ENCODE peak calls at places on chromosome 17, in four cellular contexts. One of them, this sample, is unnamed.

GRCh38 chr17:12256380-12256995 is 235.8 kb downstream of the MAP2K4 start:
- DNase-seq in GM12891: peak
- DNase-seq in breast epithelium: no peak
- DNase-seq in H1: no peak
- DNase-seq in this sample: no peak

GRCh38 chr17:6823011-6823442 is 8.5 kb downstream of the TEKT1 start:
- DNase-seq in breast epithelium: no peak
- DNase-seq in GM12891: no peak
- DNase-seq in H1: no peak
- DNase-seq in this sample: no peak

GRCh38 chr17:77061711-77062110 is 79.1 kb upstream of the SEC14L1 start:
- DNase-seq in breast epithelium: no peak
- DNase-seq in GM12891: no peak
- DNase-seq in H1: no peak
- DNase-seq in this sample: no peak

GRCh38 chr17:5468075-5468473 is 708 bp downstream of the DHX33 start:
- DNase-seq in breast epithelium: no peak
- DNase-seq in H1: no peak
- DNase-seq in GM12891: no peak
- DNase-seq in this sample: no peak

GRCh38 chr17:58324409-58325288 is 3.9 kb downstream of the TSPOAP1 start:
- DNase-seq in GM12891: no peak
- DNase-seq in breast epithelium: peak
- DNase-seq in H1: peak
- DNase-seq in this sample: no peak

GRCh38 chr17:64186171-64187092 is 56.5 kb upstream of the ERN1 start:
- DNase-seq in H1: no peak
- DNase-seq in GM12891: no peak
- DNase-seq in breast epithelium: no peak
- DNase-seq in this sample: no peak

GRCh38 chr17:58344047-58344790 is 7.8 kb downstream of the SUPT4H1 start:
- DNase-seq in breast epithelium: no peak
- DNase-seq in H1: no peak
- DNase-seq in GM12891: peak
- DNase-seq in this sample: no peak

GRCh38 chr17:48307814-48308411 is 122.1 kb downstream of the SKAP1 start:
- DNase-seq in GM12891: no peak
- DNase-seq in H1: no peak
- DNase-seq in breast epithelium: no peak
- DNase-seq in this sample: no peak

GRCh38 chr17:56594528-56595418 is 1.3 kb downstream of the NOG start:
- DNase-seq in H1: peak
- DNase-seq in breast epithelium: no peak
- DNase-seq in GM12891: peak
- DNase-seq in this sample: no peak

GRCh38 chr17:56914641-56915263 is 903 bp upstream of the TRIM25 start:
- DNase-seq in GM12891: no peak
- DNase-seq in breast epithelium: no peak
- DNase-seq in H1: no peak
- DNase-seq in this sample: no peak

GRCh38 chr17:3659541-3660111 is 8.8 kb downstream of the TAX1BP3 start:
- DNase-seq in H1: no peak
- DNase-seq in GM12891: no peak
- DNase-seq in breast epithelium: peak
- DNase-seq in this sample: no peak

GRCh38 chr17:42122371-42123303 is at the start of gene HSPB9:
- DNase-seq in GM12891: no peak
- DNase-seq in H1: peak
- DNase-seq in breast epithelium: no peak
- DNase-seq in this sample: no peak
- TF ChIP-seq POLR2AphosphoS5 in GM12891: no peak
- TF ChIP-seq POLR2AphosphoS5 in H1: no peak
- TF ChIP-seq POLR2AphosphoS5 in breast epithelium: no peak
- TF ChIP-seq POLR2AphosphoS5 in this sample: no peak

GRCh38 chr17:44922136-44922535 is 6.8 kb upstream of the GFAP start:
- DNase-seq in H1: no peak
- DNase-seq in breast epithelium: peak
- DNase-seq in GM12891: no peak
- DNase-seq in this sample: no peak
- TF ChIP-seq POLR2AphosphoS5 in H1: no peak
- TF ChIP-seq POLR2AphosphoS5 in breast epithelium: no peak
- TF ChIP-seq POLR2AphosphoS5 in GM12891: no peak
- TF ChIP-seq POLR2AphosphoS5 in this sample: no peak

DNA sequence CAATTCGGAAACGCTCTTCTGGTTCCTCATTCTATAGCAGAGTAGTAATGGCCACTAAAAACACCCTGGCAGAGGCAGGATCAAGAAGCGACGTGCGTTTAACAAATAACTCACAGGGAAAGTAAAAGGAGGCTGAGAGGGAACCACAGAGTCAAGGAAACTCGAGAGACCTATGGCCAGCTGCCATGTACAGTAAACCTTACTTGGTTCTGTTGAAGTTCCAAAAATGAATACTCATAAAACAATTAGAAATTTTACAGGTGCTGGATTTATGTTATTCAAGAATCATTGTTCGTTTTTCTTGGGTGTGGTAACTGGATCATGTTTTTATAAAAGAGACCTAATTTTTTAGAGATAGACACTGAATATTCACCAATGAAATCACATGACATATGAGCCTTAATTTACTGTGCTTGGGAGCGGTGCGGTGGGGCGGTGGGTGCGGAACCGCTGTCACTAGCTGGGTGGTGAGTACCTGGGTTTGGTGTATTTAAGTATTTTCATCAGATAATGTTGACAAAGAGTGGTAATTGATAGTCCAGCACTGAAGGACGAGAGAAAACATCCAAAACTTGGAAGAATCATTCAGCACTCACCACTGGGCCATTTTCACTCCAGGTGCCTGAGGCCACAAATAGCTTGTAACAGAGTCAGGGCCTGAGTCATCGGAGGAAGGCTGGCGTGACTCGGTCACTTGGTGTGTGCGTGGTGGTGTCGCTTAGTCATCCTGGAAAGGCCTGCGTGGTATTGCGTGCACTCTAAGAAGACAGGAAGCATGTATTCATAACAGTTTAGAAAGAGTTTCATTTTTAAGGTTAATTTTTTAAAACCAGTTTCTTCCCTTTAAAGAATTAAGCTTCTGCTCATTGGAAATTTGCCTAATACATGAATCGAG is 135.4 kb upstream of the CHMP6 start:
- DNase-seq in breast epithelium: no peak
- DNase-seq in GM12891: peak
- DNase-seq in H1: no peak
- DNase-seq in this sample: no peak
- TF ChIP-seq POLR2AphosphoS5 in breast epithelium: peak
- TF ChIP-seq POLR2AphosphoS5 in GM12891: no peak
- TF ChIP-seq POLR2AphosphoS5 in H1: no peak
- TF ChIP-seq POLR2AphosphoS5 in this sample: peak

DNA sequence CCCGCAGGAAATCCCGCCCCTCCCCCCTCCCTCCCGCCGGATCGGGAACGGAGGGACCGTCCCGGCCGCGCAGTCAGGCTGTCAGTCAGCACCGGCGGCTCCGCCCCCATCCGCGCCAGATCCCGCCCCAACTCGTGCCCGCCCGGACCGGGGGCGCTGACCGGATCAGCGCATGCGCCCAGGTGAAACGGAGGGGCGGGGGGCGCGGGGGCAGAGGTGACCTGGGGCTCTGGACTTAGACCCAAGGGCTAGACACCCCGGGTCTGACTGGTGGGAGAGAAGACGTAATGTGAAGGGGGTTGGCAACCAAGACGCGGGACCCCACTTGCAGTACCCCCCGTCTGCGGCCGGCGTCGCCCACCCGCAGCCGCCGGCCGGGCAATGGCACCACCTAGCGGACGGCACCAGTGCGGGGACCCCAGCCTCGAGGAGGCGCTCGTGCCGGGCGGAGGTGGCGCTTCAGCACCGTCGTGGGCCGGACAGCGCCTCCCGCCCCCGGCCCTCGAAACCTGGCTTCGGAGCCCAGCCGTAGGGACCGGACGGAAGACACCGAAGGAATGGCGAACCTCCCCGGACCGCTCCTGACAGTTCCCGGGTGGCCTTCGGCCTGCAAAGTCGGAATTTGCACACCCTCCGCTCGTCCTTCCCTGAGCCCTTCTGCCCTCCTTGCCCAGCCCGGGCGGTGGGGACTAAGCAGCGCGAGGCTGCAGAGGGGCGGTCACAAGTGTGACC is at the start of gene CASKIN2:
- DNase-seq in H1: peak
- DNase-seq in GM12891: peak
- DNase-seq in breast epithelium: peak
- DNase-seq in this sample: no peak
- TF ChIP-seq POLR2AphosphoS5 in H1: no peak
- TF ChIP-seq POLR2AphosphoS5 in GM12891: no peak
- TF ChIP-seq POLR2AphosphoS5 in breast epithelium: peak
- TF ChIP-seq POLR2AphosphoS5 in this sample: peak

DNA sequence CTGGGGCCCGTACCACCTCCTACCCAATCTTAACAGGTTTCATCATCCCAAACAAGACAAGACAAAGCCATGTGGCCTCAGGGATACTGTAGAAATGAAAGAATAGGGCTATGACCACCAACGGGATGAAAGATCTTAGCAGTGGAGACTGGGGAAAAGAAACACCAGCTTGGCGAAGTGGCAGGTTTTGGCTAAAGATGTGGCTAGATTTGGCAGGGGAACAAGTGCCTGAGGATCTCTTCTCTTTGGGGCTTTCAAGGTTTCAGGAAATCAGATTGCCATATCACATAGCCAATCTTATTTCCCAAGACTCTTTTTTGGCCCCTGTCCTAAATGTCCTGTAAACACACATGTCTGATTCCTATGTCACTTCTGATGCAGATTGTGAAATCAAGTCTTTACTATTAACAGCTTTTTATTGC is 6.9 kb downstream of the KRT24 start:
- DNase-seq in GM12891: no peak
- DNase-seq in breast epithelium: no peak
- DNase-seq in H1: no peak
- DNase-seq in this sample: no peak
- TF ChIP-seq POLR2AphosphoS5 in GM12891: no peak
- TF ChIP-seq POLR2AphosphoS5 in breast epithelium: no peak
- TF ChIP-seq POLR2AphosphoS5 in H1: no peak
- TF ChIP-seq POLR2AphosphoS5 in this sample: no peak

DNA sequence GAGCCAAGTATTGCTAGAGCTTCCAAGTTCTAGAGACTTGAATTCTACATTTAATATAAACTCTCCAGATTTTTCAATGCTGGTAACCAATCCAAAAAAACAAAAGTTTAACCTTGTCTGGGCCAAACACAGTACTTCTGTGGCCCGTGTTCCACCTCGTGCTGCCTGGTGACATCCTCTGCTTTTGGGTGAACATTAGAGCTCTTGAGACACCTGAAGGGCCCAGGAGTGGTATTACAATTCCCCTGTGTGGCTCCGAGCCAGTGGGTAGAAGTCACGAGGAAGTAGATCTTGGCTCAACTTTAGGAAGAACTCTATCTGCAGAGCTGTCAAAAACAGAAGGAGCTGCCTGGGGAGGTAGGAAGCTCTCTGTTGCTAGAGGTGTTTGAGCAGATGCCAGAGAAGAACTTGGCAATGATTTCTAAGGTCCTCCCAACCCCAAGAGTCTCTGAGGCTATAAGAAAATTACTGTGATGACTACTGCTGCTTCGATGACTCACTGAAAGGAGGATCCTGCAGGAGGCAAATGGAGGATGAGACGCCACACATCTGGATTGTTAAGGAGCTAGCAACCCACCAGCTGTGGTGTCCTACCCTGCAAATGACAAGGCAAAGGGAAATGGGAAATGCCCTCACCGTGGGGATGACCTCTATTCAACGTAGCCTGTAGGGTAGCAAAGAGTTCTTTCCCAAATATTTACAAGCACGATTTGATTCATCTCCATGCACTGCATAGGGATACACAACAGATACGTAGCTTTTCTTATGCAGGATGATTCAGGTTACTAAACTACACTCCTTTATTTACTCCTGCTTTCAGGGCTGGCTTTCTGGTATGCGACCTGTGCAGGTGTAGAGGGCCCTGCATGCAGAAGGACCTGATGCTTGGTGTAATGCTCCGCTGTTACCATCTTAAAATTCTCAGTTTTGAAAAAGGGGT is 45.8 kb upstream of the GAS7 start:
- DNase-seq in GM12891: no peak
- DNase-seq in breast epithelium: no peak
- DNase-seq in H1: no peak
- DNase-seq in this sample: no peak
- TF ChIP-seq POLR2AphosphoS5 in GM12891: no peak
- TF ChIP-seq POLR2AphosphoS5 in breast epithelium: no peak
- TF ChIP-seq POLR2AphosphoS5 in H1: no peak
- TF ChIP-seq POLR2AphosphoS5 in this sample: no peak

DNA sequence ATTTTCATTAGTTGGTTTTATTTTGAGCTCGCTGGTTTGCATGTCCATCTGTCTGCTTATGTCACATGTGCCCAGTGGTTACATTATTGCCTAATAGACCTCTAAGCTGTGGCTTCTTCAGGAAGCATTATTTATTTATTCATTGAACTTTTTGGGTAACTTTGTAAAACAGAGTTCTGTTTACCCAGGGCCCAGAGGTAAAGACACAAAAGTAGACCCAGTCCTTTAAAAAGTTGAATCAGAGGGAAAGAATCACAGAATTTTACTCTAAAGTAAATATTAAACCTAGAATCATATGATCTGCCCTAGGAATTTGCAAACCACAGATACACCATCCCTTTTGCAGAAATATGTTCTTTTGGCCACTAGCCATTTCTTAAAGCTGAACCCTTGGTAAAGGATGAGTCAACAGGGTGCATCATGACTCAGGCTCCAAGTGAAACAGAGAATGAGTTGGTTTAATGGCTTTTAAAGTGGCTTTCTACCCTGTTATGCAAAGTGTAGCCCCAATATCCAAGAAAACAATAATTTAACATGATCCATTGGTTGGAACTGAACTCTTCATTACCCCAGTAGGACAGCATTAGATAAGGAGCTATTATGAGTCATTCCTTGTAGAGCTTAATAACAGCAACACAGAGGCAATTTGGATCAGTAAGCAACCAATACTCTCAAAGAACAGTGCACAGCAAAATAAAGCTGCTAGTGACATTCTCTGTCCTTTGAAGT is 236.3 kb downstream of the KCNJ2 start:
- DNase-seq in H1: no peak
- DNase-seq in breast epithelium: no peak
- DNase-seq in GM12891: no peak
- DNase-seq in this sample: no peak
- TF ChIP-seq POLR2AphosphoS5 in H1: no peak
- TF ChIP-seq POLR2AphosphoS5 in breast epithelium: no peak
- TF ChIP-seq POLR2AphosphoS5 in GM12891: no peak
- TF ChIP-seq POLR2AphosphoS5 in this sample: no peak

DNA sequence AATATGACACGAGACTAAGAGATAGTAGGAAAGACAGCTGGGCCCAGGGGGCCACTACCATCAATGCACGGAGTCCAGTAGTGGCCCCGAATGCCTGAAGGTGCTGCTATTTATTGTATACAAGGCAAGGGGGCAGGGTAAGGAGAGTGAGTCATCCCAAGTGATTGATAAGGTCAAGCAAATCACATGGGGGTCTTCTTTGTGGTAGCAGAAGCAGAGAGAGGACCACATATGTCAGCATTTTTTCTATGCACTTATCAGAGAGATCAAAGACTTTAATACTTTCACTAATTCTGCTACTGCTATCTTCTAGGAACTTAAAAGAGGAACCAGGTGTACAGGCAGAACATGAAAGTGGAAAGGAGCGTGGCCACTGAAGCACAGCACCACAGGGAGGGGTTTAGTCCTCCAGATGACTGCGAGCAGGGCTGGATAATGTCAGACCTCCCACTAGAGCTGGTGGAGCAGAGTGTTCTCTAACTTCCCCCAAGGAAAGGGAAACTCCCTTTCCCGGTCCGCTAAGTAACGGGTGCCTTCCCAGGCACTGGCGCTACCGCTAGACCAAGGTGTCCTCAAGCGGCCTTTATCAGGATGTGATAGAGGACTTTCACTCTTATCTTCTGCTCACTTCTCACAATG is 26.4 kb upstream of the ARL4D start:
- DNase-seq in H1: no peak
- DNase-seq in GM12891: no peak
- DNase-seq in breast epithelium: no peak
- DNase-seq in this sample: no peak
- TF ChIP-seq POLR2AphosphoS5 in H1: no peak
- TF ChIP-seq POLR2AphosphoS5 in GM12891: no peak
- TF ChIP-seq POLR2AphosphoS5 in breast epithelium: no peak
- TF ChIP-seq POLR2AphosphoS5 in this sample: no peak